ENCODE peak calls at places on chromosomes 1 and 21, in six cellular contexts. One of them, this sample, is unnamed.

GRCh38 chr1:94714152-94714551 is 106.0 kb upstream of the SLC44A3 start:
- DNase-seq in PC-3: no peak
- DNase-seq in AG04450: no peak
- DNase-seq in sigmoid colon: no peak
- DNase-seq in coronary artery: no peak
- DNase-seq in lower lobe of right lung: no peak
- DNase-seq in this sample: no peak

GRCh38 chr1:21764615-21765423 is 18.1 kb downstream of the USP48 start:
- DNase-seq in sigmoid colon: no peak
- DNase-seq in lower lobe of right lung: no peak
- DNase-seq in PC-3: peak
- DNase-seq in coronary artery: no peak
- DNase-seq in AG04450: peak
- DNase-seq in this sample: peak

GRCh38 chr1:223756002-223756775 is 43.9 kb downstream of the CAPN2 start:
- DNase-seq in sigmoid colon: no peak
- DNase-seq in AG04450: no peak
- DNase-seq in PC-3: no peak
- DNase-seq in coronary artery: no peak
- DNase-seq in lower lobe of right lung: no peak
- DNase-seq in this sample: no peak

GRCh38 chr21:14448784-14449183 is 65.8 kb upstream of the HSPA13 start:
- DNase-seq in lower lobe of right lung: no peak
- DNase-seq in coronary artery: no peak
- DNase-seq in sigmoid colon: no peak
- DNase-seq in PC-3: no peak
- DNase-seq in AG04450: no peak
- DNase-seq in this sample: no peak

GRCh38 chr1:31696246-31696645 is 7.6 kb downstream of the COL16A1 start:
- DNase-seq in AG04450: no peak
- DNase-seq in sigmoid colon: peak
- DNase-seq in lower lobe of right lung: no peak
- DNase-seq in PC-3: no peak
- DNase-seq in coronary artery: no peak
- DNase-seq in this sample: no peak

GRCh38 chr1:18108313-18109057 is 887 bp downstream of the IGSF21 start:
- DNase-seq in sigmoid colon: no peak
- DNase-seq in lower lobe of right lung: no peak
- DNase-seq in coronary artery: no peak
- DNase-seq in PC-3: no peak
- DNase-seq in AG04450: no peak
- DNase-seq in this sample: no peak

GRCh38 chr1:229980009-229980408 is 87.0 kb upstream of the GALNT2 start:
- DNase-seq in lower lobe of right lung: no peak
- DNase-seq in coronary artery: no peak
- DNase-seq in sigmoid colon: no peak
- DNase-seq in AG04450: no peak
- DNase-seq in PC-3: peak
- DNase-seq in this sample: no peak

GRCh38 chr1:200512191-200512590 is 102.4 kb upstream of the ZNF281 start:
- DNase-seq in AG04450: peak
- DNase-seq in sigmoid colon: no peak
- DNase-seq in coronary artery: no peak
- DNase-seq in lower lobe of right lung: no peak
- DNase-seq in PC-3: peak
- DNase-seq in this sample: no peak

GRCh38 chr1:15455522-15455921 is 1.0 kb upstream of the CELA2A start:
- DNase-seq in PC-3: no peak
- DNase-seq in lower lobe of right lung: no peak
- DNase-seq in coronary artery: no peak
- DNase-seq in sigmoid colon: no peak
- DNase-seq in AG04450: no peak
- DNase-seq in this sample: peak

GRCh38 chr1:217734973-217735372 is 103.8 kb downstream of the SPATA17 start:
- DNase-seq in coronary artery: no peak
- DNase-seq in lower lobe of right lung: no peak
- DNase-seq in AG04450: no peak
- DNase-seq in sigmoid colon: no peak
- DNase-seq in PC-3: peak
- DNase-seq in this sample: no peak

GRCh38 chr21:43936186-43936967 is 71.4 kb downstream of the AGPAT3 start:
- DNase-seq in coronary artery: no peak
- DNase-seq in lower lobe of right lung: no peak
- DNase-seq in AG04450: no peak
- DNase-seq in sigmoid colon: no peak
- DNase-seq in PC-3: no peak
- DNase-seq in this sample: no peak

GRCh38 chr1:236685917-236686814 is at the start of gene ACTN2:
- DNase-seq in sigmoid colon: peak
- DNase-seq in AG04450: no peak
- DNase-seq in lower lobe of right lung: peak
- DNase-seq in PC-3: no peak
- DNase-seq in coronary artery: peak
- DNase-seq in this sample: peak

GRCh38 chr21:27024316-27024715 is 57.4 kb upstream of the ADAMTS5 start:
- DNase-seq in PC-3: no peak
- DNase-seq in sigmoid colon: no peak
- DNase-seq in coronary artery: no peak
- DNase-seq in lower lobe of right lung: no peak
- DNase-seq in AG04450: no peak
- DNase-seq in this sample: peak

GRCh38 chr1:236471653-236472052 is 52.1 kb upstream of the LGALS8 start:
- DNase-seq in lower lobe of right lung: no peak
- DNase-seq in sigmoid colon: no peak
- DNase-seq in coronary artery: no peak
- DNase-seq in AG04450: no peak
- DNase-seq in PC-3: no peak
- DNase-seq in this sample: no peak

GRCh38 chr1:97778718-97779117 is 142.1 kb downstream of the DPYD start:
- DNase-seq in coronary artery: no peak
- DNase-seq in sigmoid colon: no peak
- DNase-seq in AG04450: no peak
- DNase-seq in PC-3: peak
- DNase-seq in lower lobe of right lung: no peak
- DNase-seq in this sample: no peak

GRCh38 chr1:83746234-83746633 is 252.7 kb downstream of the TTLL7 start:
- DNase-seq in PC-3: no peak
- DNase-seq in lower lobe of right lung: no peak
- DNase-seq in sigmoid colon: no peak
- DNase-seq in AG04450: no peak
- DNase-seq in coronary artery: no peak
- DNase-seq in this sample: no peak

GRCh38 chr1:44108241-44108640 is 10.4 kb upstream of the KLF17 start:
- DNase-seq in lower lobe of right lung: no peak
- DNase-seq in sigmoid colon: no peak
- DNase-seq in AG04450: peak
- DNase-seq in PC-3: peak
- DNase-seq in coronary artery: no peak
- DNase-seq in this sample: peak

GRCh38 chr1:3688356-3688755 is 36.0 kb downstream of the TP73 start:
- DNase-seq in PC-3: no peak
- DNase-seq in sigmoid colon: no peak
- DNase-seq in coronary artery: no peak
- DNase-seq in lower lobe of right lung: no peak
- DNase-seq in AG04450: no peak
- DNase-seq in this sample: peak

GRCh38 chr1:15384301-15384901 is 25.3 kb upstream of the EFHD2 start:
- DNase-seq in PC-3: no peak
- DNase-seq in AG04450: no peak
- DNase-seq in coronary artery: no peak
- DNase-seq in sigmoid colon: no peak
- DNase-seq in lower lobe of right lung: no peak
- DNase-seq in this sample: no peak

GRCh38 chr1:27658951-27659496 is 13.0 kb downstream of the IFI6 start:
- DNase-seq in sigmoid colon: peak
- DNase-seq in PC-3: peak
- DNase-seq in coronary artery: no peak
- DNase-seq in AG04450: no peak
- DNase-seq in lower lobe of right lung: no peak
- DNase-seq in this sample: peak

GRCh38 chr1:62131093-62131725 is 63.4 kb upstream of the L1TD1 start:
- DNase-seq in AG04450: peak
- DNase-seq in coronary artery: no peak
- DNase-seq in PC-3: peak
- DNase-seq in sigmoid colon: no peak
- DNase-seq in lower lobe of right lung: no peak
- DNase-seq in this sample: peak

GRCh38 chr1:48572632-48573258 is 100.7 kb upstream of the SPATA6 start:
- DNase-seq in coronary artery: no peak
- DNase-seq in sigmoid colon: no peak
- DNase-seq in PC-3: peak
- DNase-seq in lower lobe of right lung: peak
- DNase-seq in AG04450: no peak
- DNase-seq in this sample: peak

GRCh38 chr1:81703352-81703735 is 97.4 kb upstream of the ADGRL2 start:
- DNase-seq in coronary artery: no peak
- DNase-seq in lower lobe of right lung: no peak
- DNase-seq in sigmoid colon: no peak
- DNase-seq in PC-3: peak
- DNase-seq in AG04450: no peak
- DNase-seq in this sample: peak

GRCh38 chr1:81702079-81702715 is 98.5 kb upstream of the ADGRL2 start:
- DNase-seq in lower lobe of right lung: no peak
- DNase-seq in PC-3: no peak
- DNase-seq in sigmoid colon: no peak
- DNase-seq in coronary artery: no peak
- DNase-seq in AG04450: no peak
- DNase-seq in this sample: no peak

GRCh38 chr1:81703736-81704463 is 96.8 kb upstream of the ADGRL2 start:
- DNase-seq in AG04450: no peak
- DNase-seq in sigmoid colon: no peak
- DNase-seq in coronary artery: no peak
- DNase-seq in lower lobe of right lung: no peak
- DNase-seq in PC-3: peak
- DNase-seq in this sample: peak

GRCh38 chr1:81701071-81701470 is 99.7 kb upstream of the ADGRL2 start:
- DNase-seq in PC-3: no peak
- DNase-seq in sigmoid colon: no peak
- DNase-seq in coronary artery: no peak
- DNase-seq in AG04450: no peak
- DNase-seq in lower lobe of right lung: no peak
- DNase-seq in this sample: no peak

GRCh38 chr1:81702903-81703302 is 97.8 kb upstream of the ADGRL2 start:
- DNase-seq in AG04450: peak
- DNase-seq in lower lobe of right lung: no peak
- DNase-seq in coronary artery: no peak
- DNase-seq in PC-3: peak
- DNase-seq in sigmoid colon: no peak
- DNase-seq in this sample: peak
- H3K4me3 ChIP-seq in AG04450: no peak
- H3K4me3 ChIP-seq in lower lobe of right lung: no peak
- H3K4me3 ChIP-seq in coronary artery: no peak
- H3K4me3 ChIP-seq in PC-3: peak
- H3K4me3 ChIP-seq in sigmoid colon: no peak
- H3K4me3 ChIP-seq in this sample: no peak

GRCh38 chr1:7884757-7885156 is 31.9 kb upstream of the UTS2 start:
- DNase-seq in coronary artery: no peak
- DNase-seq in sigmoid colon: no peak
- DNase-seq in PC-3: no peak
- DNase-seq in lower lobe of right lung: no peak
- DNase-seq in AG04450: no peak
- DNase-seq in this sample: no peak

GRCh38 chr1:7878027-7878426 is 25.2 kb upstream of the UTS2 start:
- DNase-seq in lower lobe of right lung: no peak
- DNase-seq in AG04450: no peak
- DNase-seq in sigmoid colon: no peak
- DNase-seq in PC-3: no peak
- DNase-seq in coronary artery: no peak
- DNase-seq in this sample: no peak

GRCh38 chr1:7873801-7874795 is 21.2 kb upstream of the UTS2 start:
- DNase-seq in lower lobe of right lung: no peak
- DNase-seq in AG04450: no peak
- DNase-seq in PC-3: no peak
- DNase-seq in coronary artery: no peak
- DNase-seq in sigmoid colon: no peak
- DNase-seq in this sample: no peak

DNA sequence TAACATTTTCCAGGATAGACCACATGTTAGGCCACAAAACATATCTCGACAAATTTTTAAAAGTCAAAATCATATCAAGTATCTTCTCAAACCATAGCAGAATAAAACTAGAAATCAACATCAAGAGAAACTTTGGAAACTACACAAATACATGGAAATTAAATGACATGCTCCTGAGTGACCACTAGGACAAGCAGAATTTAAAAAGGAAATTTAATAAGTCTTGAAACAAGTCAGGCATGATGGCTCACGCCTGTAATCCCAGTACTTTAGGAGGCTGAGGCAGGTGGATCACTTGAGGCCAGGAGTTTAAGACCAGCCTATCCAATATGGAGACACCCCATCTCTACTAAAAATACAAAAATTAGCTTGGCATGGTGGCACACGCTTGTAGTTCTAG is 26.4 kb upstream of the UTS2 start:
- DNase-seq in sigmoid colon: no peak
- DNase-seq in coronary artery: no peak
- DNase-seq in lower lobe of right lung: no peak
- DNase-seq in PC-3: no peak
- DNase-seq in AG04450: no peak
- DNase-seq in this sample: no peak
- TF ChIP-seq CTCF in sigmoid colon: no peak
- TF ChIP-seq CTCF in coronary artery: no peak
- TF ChIP-seq CTCF in lower lobe of right lung: no peak
- TF ChIP-seq CTCF in PC-3: peak
- TF ChIP-seq CTCF in AG04450: no peak
- TF ChIP-seq CTCF in this sample: no peak

GRCh38 chr1:6440198-6441126 is 15.9 kb downstream of the ESPN start:
- DNase-seq in PC-3: peak
- DNase-seq in sigmoid colon: no peak
- DNase-seq in lower lobe of right lung: peak
- DNase-seq in coronary artery: no peak
- DNase-seq in AG04450: no peak
- DNase-seq in this sample: no peak
- H3K4me3 ChIP-seq in PC-3: peak
- H3K4me3 ChIP-seq in sigmoid colon: no peak
- H3K4me3 ChIP-seq in lower lobe of right lung: peak
- H3K4me3 ChIP-seq in coronary artery: peak
- H3K4me3 ChIP-seq in AG04450: peak
- H3K4me3 ChIP-seq in this sample: no peak

DNA sequence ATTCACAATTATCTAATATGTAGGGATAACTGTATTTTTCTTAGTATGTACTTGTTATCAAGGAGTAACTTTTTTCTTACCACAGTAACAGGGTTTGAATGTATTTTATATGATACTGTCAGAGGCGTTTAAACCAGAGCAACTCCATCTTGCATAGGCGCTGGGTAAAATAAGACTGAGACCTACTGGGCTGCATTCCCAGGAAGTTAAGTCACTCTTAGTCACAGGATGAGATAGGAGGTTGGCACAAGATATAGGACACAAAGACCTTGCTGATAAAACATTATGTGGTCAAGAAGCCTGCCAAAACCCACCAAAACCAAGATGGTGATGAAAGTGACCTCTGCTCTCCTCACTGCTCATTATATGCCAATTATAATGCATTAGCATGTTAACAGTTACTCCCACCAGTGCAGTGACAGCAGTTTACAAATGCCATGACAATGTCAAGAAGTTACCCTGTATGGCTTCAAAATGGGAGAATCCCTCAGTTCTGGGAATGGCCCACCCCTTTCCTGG is 64.8 kb downstream of the RPE65 start:
- DNase-seq in sigmoid colon: no peak
- DNase-seq in coronary artery: no peak
- DNase-seq in AG04450: peak
- DNase-seq in lower lobe of right lung: no peak
- DNase-seq in PC-3: peak
- DNase-seq in this sample: peak
- TF ChIP-seq CTCF in sigmoid colon: no peak
- TF ChIP-seq CTCF in coronary artery: no peak
- TF ChIP-seq CTCF in AG04450: no peak
- TF ChIP-seq CTCF in lower lobe of right lung: no peak
- TF ChIP-seq CTCF in PC-3: no peak
- TF ChIP-seq CTCF in this sample: no peak

This sample was measured in fibroblast of villous mesenchyme.